ENCODE peak calls at places on chromosomes 1 and 21, in seven cellular contexts. A, K, B, E, T, O and N are unnamed samples.

GRCh38 chr1:81412954-81413353 is 387.8 kb upstream of the ADGRL2 start:
- DNase-seq in E (no peak), A (no peak), T (no peak), K (no peak), O (no peak), B (no peak), N (no peak)

GRCh38 chr1:164591858-164592257 is 32.9 kb downstream of the PBX1 start:
- DNase-seq in A (no peak), O (no peak), T (no peak), K (peak), B (no peak), E (no peak), N (no peak)

GRCh38 chr1:41902125-41902524 is 16.6 kb downstream of the HIVEP3 start:
- DNase-seq in O (no peak), T (peak), A (no peak), E (no peak), K (peak), B (no peak), N (peak)

GRCh38 chr1:119276558-119276957 is 92.0 kb upstream of the HAO2 start:
- DNase-seq in B (no peak), K (no peak), E (no peak), A (no peak), T (no peak), O (no peak), N (no peak)

GRCh38 chr1:20114021-20114648 is 5.2 kb downstream of the PLA2G2D start:
- DNase-seq in E (no peak), K (no peak), A (no peak), T (no peak), O (no peak), B (no peak), N (no peak)

GRCh38 chr1:197199923-197200467 is 53.5 kb upstream of the ASPM start:
- DNase-seq in A (no peak), O (no peak), E (no peak), B (no peak), K (no peak), T (no peak), N (no peak)

GRCh38 chr1:109873278-109874175 is 37.1 kb upstream of the CSF1 start:
- DNase-seq in T (no peak), K (peak), O (no peak), B (no peak), E (no peak), A (no peak), N (no peak)

GRCh38 chr1:20087668-20088067 is 17.7 kb downstream of the PLA2G5 start:
- DNase-seq in E (no peak), T (no peak), O (no peak), B (no peak), K (no peak), A (no peak), N (no peak)

GRCh38 chr1:99707535-99708142 is 58.8 kb downstream of the FRRS1 start:
- DNase-seq in K (peak), B (peak), O (peak), A (peak), E (peak), T (peak), N (peak)

GRCh38 chr1:119747451-119747850 is 21.3 kb downstream of the HMGCS2 start:
- DNase-seq in T (no peak), B (no peak), E (no peak), O (no peak), K (peak), A (no peak), N (no peak)

GRCh38 chr1:30781906-30782305 is 24.3 kb upstream of the LAPTM5 start:
- DNase-seq in A (no peak), E (no peak), O (no peak), T (no peak), B (no peak), K (no peak), N (no peak)

GRCh38 chr1:81702903-81703302 is 97.8 kb upstream of the ADGRL2 start:
- DNase-seq in A (no peak), T (peak), O (no peak), E (no peak), K (peak), B (no peak), N (no peak)

GRCh38 chr1:169680377-169681019 is 30.9 kb downstream of the SELL start:
- DNase-seq in O (no peak), K (no peak), T (no peak), E (peak), B (no peak), A (no peak), N (no peak)

GRCh38 chr21:36080386-36080785 is 10.6 kb downstream of the CBR1 start:
- DNase-seq in T (no peak), B (no peak), O (no peak), E (no peak), K (no peak), A (no peak), N (no peak)

GRCh38 chr1:181033128-181033798 is 520 bp upstream of the MR1 start:
- DNase-seq in E (peak), O (no peak), B (no peak), K (peak), T (no peak), A (peak), N (no peak)

GRCh38 chr21:25080161-25080560 is 527.1 kb downstream of the MRPL39 start:
- DNase-seq in B (no peak), T (no peak), K (no peak), E (no peak), O (no peak), A (no peak), N (no peak)

GRCh38 chr21:30209571-30209970 is 6.3 kb downstream of the CLDN8 start:
- DNase-seq in O (no peak), B (no peak), E (no peak), A (no peak), T (no peak), K (peak), N (no peak)